ENCODE peak calls at places on chromosomes 11 and 22, in eight cellular contexts. S, K, Z, N, B, R, G and Y are unnamed samples.

GRCh38 chr11:110091995-110092576 is 1.1 kb upstream of the ZC3H12C start:
- DNase-seq in R (no peak), N (peak), Z (no peak), S (no peak), K (peak), B (no peak), G (no peak), Y (peak)

GRCh38 chr11:83156996-83157754 is at the start of gene PCF11:
- DNase-seq in Z (no peak), B (no peak), G (no peak), K (peak), R (no peak), N (no peak), S (no peak), Y (peak)

GRCh38 chr22:38107692-38108515 is 2.6 kb downstream of the BAIAP2L2 start:
- DNase-seq in N (no peak), G (peak), S (no peak), B (no peak), R (peak), Z (no peak), K (peak), Y (peak)

GRCh38 chr22:25942126-25942988 is 200.4 kb downstream of the MYO18B start:
- DNase-seq in N (no peak), Z (no peak), K (no peak), R (no peak), B (no peak), G (no peak), S (no peak), Y (no peak)

GRCh38 chr11:2541321-2541680 is 96.5 kb downstream of the KCNQ1 start:
- DNase-seq in Z (no peak), R (no peak), G (no peak), B (peak), S (no peak), K (no peak), N (no peak), Y (no peak)

GRCh38 chr22:22598144-22598543 is 39.1 kb upstream of the PRAME start:
- DNase-seq in Z (no peak), B (no peak), S (no peak), K (no peak), G (no peak), R (no peak), N (no peak), Y (no peak)

GRCh38 chr22:36762687-36763260 is 13.1 kb downstream of the IFT27 start:
- DNase-seq in K (peak), Z (no peak), N (no peak), R (no peak), S (no peak), B (no peak), G (no peak), Y (peak)

GRCh38 chr11:101428918-101429317 is 154.9 kb downstream of the TRPC6 start:
- DNase-seq in B (no peak), Z (no peak), N (peak), R (peak), K (peak), G (no peak), S (peak), Y (peak)

GRCh38 chr11:22192289-22192641 is 620 bp upstream of the ANO5 start:
- DNase-seq in S (peak), B (no peak), R (no peak), N (no peak), G (peak), Z (no peak), K (peak), Y (no peak)

GRCh38 chr11:111846640-111847039 is 24.7 kb downstream of the ALG9 start:
- DNase-seq in K (peak), R (no peak), Z (no peak), S (no peak), G (no peak), N (no peak), B (no peak), Y (peak)

GRCh38 chr22:32926600-32926999 is 125.1 kb downstream of the TIMP3 start:
- DNase-seq in B (no peak), S (peak), N (peak), K (peak), Z (no peak), G (no peak), R (no peak), Y (peak)

GRCh38 chr11:44627911-44628729 is 62.7 kb downstream of the CD82 start:
- DNase-seq in N (no peak), S (no peak), G (peak), K (peak), B (peak), R (no peak), Z (no peak), Y (peak)

GRCh38 chr11:111514216-111515031 is at the start of gene HOATZ:
- DNase-seq in K (peak), N (no peak), B (no peak), G (no peak), R (no peak), S (no peak), Z (no peak), Y (no peak)

GRCh38 chr22:49457946-49458707 is 369.5 kb downstream of the BRD1 start:
- DNase-seq in G (no peak), R (no peak), B (no peak), Z (no peak), S (no peak), K (no peak), N (no peak), Y (no peak)

GRCh38 chr22:48600681-48601080 is 1227.0 kb downstream of the BRD1 start:
- DNase-seq in Z (no peak), G (no peak), S (no peak), N (no peak), B (no peak), R (no peak), K (no peak), Y (no peak)

GRCh38 chr11:119797137-119797611 is 68.2 kb upstream of the NECTIN1 start:
- DNase-seq in R (no peak), G (no peak), Z (no peak), N (no peak), S (no peak), B (no peak), K (no peak), Y (no peak)

GRCh38 chr11:78727816-78728215 is 153.2 kb upstream of the NARS2 start:
- DNase-seq in B (no peak), R (no peak), S (no peak), K (no peak), G (no peak), Z (no peak), N (no peak), Y (no peak)

GRCh38 chr11:6269994-6270393 is 10.4 kb downstream of the CCKBR start:
- DNase-seq in S (no peak), K (no peak), G (no peak), R (no peak), B (no peak), Z (no peak), N (no peak), Y (no peak)

GRCh38 chr22:23180893-23181762 is 819 bp downstream of the BCR start:
- DNase-seq in Z (peak), N (no peak), R (no peak), B (no peak), S (peak), K (no peak), G (no peak), Y (no peak)

GRCh38 chr11:87097582-87097981 is 59.8 kb downstream of the TMEM135 start:
- DNase-seq in N (peak), S (peak), B (no peak), K (peak), R (peak), G (peak), Z (peak), Y (peak)

GRCh38 chr11:123381817-123382554 is 48.1 kb upstream of the GRAMD1B start:
- DNase-seq in G (no peak), B (no peak), S (no peak), N (no peak), Z (no peak), R (no peak), K (no peak), Y (no peak)

GRCh38 chr11:118406599-118407166 is 5.3 kb downstream of the ATP5MG start:
- DNase-seq in R (no peak), B (no peak), S (no peak), K (no peak), Z (no peak), N (no peak), G (no peak), Y (peak)

GRCh38 chr22:50292643-50293440 is 14.6 kb downstream of the PLXNB2 start:
- DNase-seq in B (no peak), K (no peak), S (peak), Z (no peak), R (no peak), N (no peak), G (no peak), Y (no peak)

GRCh38 chr22:50243704-50244419 is 961 bp downstream of the TUBGCP6 start:
- DNase-seq in K (no peak), Z (no peak), B (no peak), N (no peak), R (no peak), S (no peak), G (no peak), Y (peak)

GRCh38 chr22:33418483-33418882 is 360.3 kb upstream of the SYN3 start:
- DNase-seq in N (no peak), Z (no peak), R (no peak), S (no peak), G (no peak), K (no peak), B (no peak), Y (no peak)

GRCh38 chr11:110295487-110296225 is 758 bp downstream of the RDX start:
- DNase-seq in B (no peak), N (no peak), R (peak), G (peak), S (peak), Z (peak), K (peak), Y (peak)

GRCh38 chr11:134228625-134229024 is 4.2 kb downstream of the VPS26B start:
- DNase-seq in G (no peak), N (no peak), S (no peak), B (no peak), R (no peak), Z (peak), K (peak), Y (peak)